ENCODE peak calls at places on chromosomes 5 and 9, in six cellular contexts. F, C, L, G, X and Q are unnamed samples.

GRCh38 chr5:20109326-20109725 is 121.3 kb upstream of the CDH18 start:
- DNase-seq in F (peak), L (no peak), C (no peak), G (no peak), X (no peak), Q (no peak)

GRCh38 chr5:157959355-157959754 is 100.4 kb upstream of the CLINT1 start:
- DNase-seq in C (no peak), G (no peak), X (no peak), L (no peak), F (no peak), Q (peak)

GRCh38 chr5:60959156-60959555 is 14.2 kb downstream of the NDUFAF2 start:
- DNase-seq in X (peak), C (peak), G (no peak), F (no peak), L (no peak), Q (peak)

GRCh38 chr9:129197978-129198736 is 20.1 kb upstream of the IER5L start:
- DNase-seq in G (peak), F (no peak), X (peak), C (peak), L (peak), Q (peak)

GRCh38 chr5:14417232-14417730 is 164.3 kb upstream of the OTULINL start:
- DNase-seq in C (peak), G (no peak), F (no peak), L (no peak), X (peak), Q (peak)

GRCh38 chr5:146623009-146623408 is 107.0 kb upstream of the GPR151 start:
- DNase-seq in X (no peak), G (no peak), F (no peak), C (no peak), L (no peak), Q (no peak)

GRCh38 chr5:61882901-61883500 is 423.0 kb upstream of the KIF2A start:
- DNase-seq in L (no peak), X (no peak), G (no peak), F (no peak), C (no peak), Q (no peak)

GRCh38 chr5:59299006-59299405 is 594.5 kb downstream of the PDE4D start:
- DNase-seq in G (no peak), X (no peak), L (no peak), F (no peak), C (no peak), Q (no peak)

GRCh38 chr9:570187-570586 is 271.3 kb upstream of the DMRT1 start:
- DNase-seq in F (no peak), L (no peak), X (no peak), C (no peak), G (no peak), Q (no peak)

GRCh38 chr5:130992095-130992494 is 173.0 kb downstream of the HINT1 start:
- DNase-seq in G (no peak), X (no peak), L (no peak), C (peak), F (no peak), Q (peak)

GRCh38 chr9:78863531-78863930 is 566.6 kb downstream of the PSAT1 start:
- DNase-seq in F (no peak), X (no peak), G (no peak), C (no peak), L (no peak), Q (no peak)

GRCh38 chr5:76641514-76642120 is 18.4 kb upstream of the F2RL2 start:
- DNase-seq in F (no peak), L (peak), X (peak), G (peak), C (peak), Q (peak)

GRCh38 chr5:81768960-81769452 is 18.1 kb upstream of the SSBP2 start:
- DNase-seq in L (no peak), F (no peak), X (peak), C (peak), G (no peak), Q (peak)

GRCh38 chr9:6054280-6055099 is 39.1 kb upstream of the RANBP6 start:
- DNase-seq in L (peak), G (no peak), F (no peak), X (peak), C (peak), Q (peak)

GRCh38 chr5:83488271-83488670 is 16.7 kb downstream of the VCAN start:
- DNase-seq in X (peak), L (no peak), C (peak), F (no peak), G (no peak), Q (peak)
- TF ChIP-seq CTCF in X (no peak), L (no peak), C (no peak), F (no peak), G (no peak), Q (no peak)

DNA sequence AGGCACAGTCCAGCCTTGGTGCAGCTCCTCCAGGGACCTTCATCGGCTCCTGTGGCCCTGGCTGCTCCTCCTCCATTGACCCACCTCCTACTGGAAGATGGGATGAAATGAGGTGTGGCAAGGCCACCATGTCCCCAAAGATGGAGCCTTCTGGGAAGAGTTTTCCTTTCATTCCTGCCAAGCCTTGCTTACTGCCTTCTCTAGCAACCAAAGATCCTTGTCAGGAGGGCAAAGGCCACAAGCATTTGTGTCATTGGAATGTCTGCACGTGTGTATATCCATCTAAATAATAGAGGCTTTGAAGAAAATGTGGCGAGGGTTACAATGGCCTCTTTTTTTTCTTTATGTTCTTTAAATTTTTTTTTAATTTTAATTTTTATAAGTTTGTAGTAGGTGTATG is 313.5 kb downstream of the ARHGEF28 start:
- DNase-seq in L (no peak), F (no peak), G (no peak), C (no peak), X (no peak), Q (no peak)
- H3K4me3 ChIP-seq in L (no peak), F (no peak), G (no peak), C (no peak), X (no peak), Q (no peak)

GRCh38 chr9:127538849-127539258 is 73.2 kb upstream of the STXBP1 start:
- DNase-seq in X (peak), F (no peak), C (peak), G (no peak), L (no peak), Q (peak)

GRCh38 chr9:127539259-127539981 is 72.7 kb upstream of the STXBP1 start:
- DNase-seq in G (no peak), C (peak), X (peak), F (no peak), L (no peak), Q (peak)

GRCh38 chr9:127536499-127536898 is 75.6 kb upstream of the STXBP1 start:
- DNase-seq in C (no peak), X (no peak), L (no peak), F (no peak), G (no peak), Q (no peak)

GRCh38 chr9:127537014-127537413 is 75.1 kb upstream of the STXBP1 start:
- DNase-seq in F (no peak), G (no peak), C (peak), X (peak), L (peak), Q (peak)

GRCh38 chr9:127537792-127538191 is 74.3 kb upstream of the STXBP1 start:
- DNase-seq in F (no peak), X (no peak), G (no peak), C (no peak), L (no peak), Q (no peak)
- TF ChIP-seq CTCF in F (no peak), X (peak), G (no peak), C (peak), L (no peak), Q (peak)

GRCh38 chr5:54194326-54194725 is 116.0 kb downstream of the ARL15 start:
- DNase-seq in F (no peak), G (no peak), C (peak), L (no peak), X (no peak), Q (no peak)
- H3K4me3 ChIP-seq in F (no peak), G (no peak), C (no peak), L (no peak), X (no peak), Q (no peak)

DNA sequence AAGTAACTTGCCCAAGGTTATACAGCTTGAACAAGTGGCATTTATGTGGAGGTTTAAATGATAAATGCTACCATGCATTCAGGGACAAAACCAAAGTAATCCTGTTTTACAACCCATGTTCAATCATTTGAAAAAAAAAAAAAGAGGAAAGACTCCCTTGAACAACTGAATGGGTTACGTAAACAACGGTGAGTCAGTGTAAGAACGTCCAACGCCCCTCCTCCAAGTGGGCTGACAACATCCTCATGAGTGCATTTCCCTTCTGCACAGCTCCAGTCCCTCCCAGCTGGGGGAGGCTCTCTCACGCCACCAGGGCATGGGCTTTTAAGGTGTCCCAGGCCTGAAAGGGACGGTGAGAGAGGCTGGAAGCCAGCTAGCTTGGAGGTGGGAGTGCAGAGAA is 90.0 kb downstream of the PRRT1B start:
- DNase-seq in C (peak), F (no peak), X (peak), G (peak), L (peak), Q (peak)
- TF ChIP-seq CTCF in C (peak), F (no peak), X (peak), G (no peak), L (peak), Q (peak)

DNA sequence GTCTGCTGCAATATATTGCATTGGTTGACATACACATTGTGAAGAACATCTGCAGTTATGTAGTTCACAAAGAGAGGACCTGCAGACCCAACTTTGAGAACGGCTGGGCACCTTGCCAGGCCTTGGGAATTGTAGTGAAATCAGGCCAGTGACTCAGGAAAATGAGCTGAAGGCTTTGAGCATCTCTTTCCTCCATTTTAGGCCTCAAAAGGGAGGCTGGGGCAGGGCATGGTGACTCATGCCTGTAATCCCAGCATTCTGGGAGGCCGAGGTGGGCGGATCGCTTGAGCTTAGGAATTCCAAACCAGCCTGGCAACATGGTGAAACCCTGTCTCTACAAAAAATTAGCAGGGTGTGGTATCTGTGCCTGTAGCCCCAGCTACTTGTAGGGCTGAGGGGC is 1.4 kb upstream of the IPPK start:
- DNase-seq in C (peak), X (peak), G (peak), L (no peak), F (peak), Q (peak)
- H3K4me3 ChIP-seq in C (peak), X (no peak), G (peak), L (no peak), F (peak), Q (peak)